ENCODE peak calls at places on chromosomes 16 and 17, in ten cellular contexts. O, B, V, J, K, Z, X, E, P and A are unnamed samples.

GRCh38 chr17:42608692-42609181 is 437 bp downstream of the RETREG3 start:
- DNase-seq in O (no peak), B (peak), V (peak), J (no peak), K (no peak), Z (no peak), X (no peak), E (peak), P (no peak), A (no peak)

GRCh38 chr17:40121886-40122465 is at the start of gene MSL1:
- DNase-seq in O (peak), B (peak), V (peak), J (peak), K (peak), Z (no peak), X (no peak), E (peak), P (no peak), A (peak)

GRCh38 chr16:88287219-88287618 is 95.5 kb upstream of the ZNF469 start:
- DNase-seq in O (no peak), B (no peak), V (peak), J (no peak), K (peak), Z (no peak), X (no peak), E (no peak), P (no peak), A (no peak)

GRCh38 chr17:8489841-8490240 is 54.2 kb downstream of the NDEL1 start:
- DNase-seq in O (no peak), B (no peak), V (no peak), J (no peak), K (no peak), Z (no peak), X (no peak), E (no peak), P (no peak), A (no peak)

GRCh38 chr17:75516619-75517276 is 420 bp downstream of the TSEN54 start:
- DNase-seq in O (no peak), B (peak), V (peak), J (peak), K (peak), Z (no peak), X (no peak), E (peak), P (no peak), A (peak)

GRCh38 chr17:83200231-83200699 is 120.9 kb downstream of the METRNL start:
- DNase-seq in O (no peak), B (peak), V (peak), J (no peak), K (peak), Z (no peak), X (no peak), E (peak), P (no peak), A (no peak)

GRCh38 chr17:29597361-29598172 is 4.6 kb downstream of the ANKRD13B start:
- DNase-seq in O (no peak), B (no peak), V (no peak), J (peak), K (no peak), Z (no peak), X (no peak), E (no peak), P (no peak), A (no peak)

GRCh38 chr16:12573300-12573699 is 230.4 kb downstream of the CPPED1 start:
- DNase-seq in O (peak), B (no peak), V (no peak), J (no peak), K (no peak), Z (no peak), X (no peak), E (peak), P (no peak), A (no peak)

GRCh38 chr16:30533146-30533522 is 1.5 kb downstream of the ZNF747 start:
- DNase-seq in O (no peak), B (no peak), V (no peak), J (no peak), K (no peak), Z (no peak), X (no peak), E (peak), P (no peak), A (no peak)

GRCh38 chr17:7147772-7148171 is 31.4 kb downstream of the ASGR1 start:
- DNase-seq in O (no peak), B (no peak), V (no peak), J (no peak), K (no peak), Z (no peak), X (no peak), E (no peak), P (no peak), A (no peak)

GRCh38 chr17:74987909-74988711 is 678 bp downstream of the CDR2L start:
- DNase-seq in O (no peak), B (peak), V (peak), J (peak), K (peak), Z (peak), X (no peak), E (peak), P (peak), A (no peak)

GRCh38 chr17:17542906-17543635 is 46.9 kb upstream of the RASD1 start:
- DNase-seq in O (no peak), B (no peak), V (no peak), J (no peak), K (no peak), Z (no peak), X (no peak), E (no peak), P (no peak), A (no peak)

GRCh38 chr17:41777579-41778188 is 8.8 kb downstream of the JUP start:
- DNase-seq in O (no peak), B (no peak), V (peak), J (peak), K (no peak), Z (peak), X (no peak), E (peak), P (no peak), A (no peak)

GRCh38 chr17:83099570-83100181 is 20.3 kb downstream of the METRNL start:
- DNase-seq in O (no peak), B (no peak), V (peak), J (no peak), K (no peak), Z (no peak), X (no peak), E (no peak), P (no peak), A (no peak)

GRCh38 chr17:80586464-80587228 is 42.0 kb downstream of the RPTOR start:
- DNase-seq in O (no peak), B (peak), V (no peak), J (no peak), K (no peak), Z (peak), X (no peak), E (no peak), P (no peak), A (no peak)

GRCh38 chr16:7456221-7456620 is 123.6 kb downstream of the RBFOX1 start:
- DNase-seq in O (no peak), B (no peak), V (no peak), J (no peak), K (no peak), Z (no peak), X (peak), E (no peak), P (no peak), A (no peak)

GRCh38 chr16:87661561-87661960 is 59.3 kb downstream of the JPH3 start:
- DNase-seq in O (peak), B (peak), V (peak), J (no peak), K (peak), Z (no peak), X (no peak), E (peak), P (peak), A (peak)

GRCh38 chr16:70476272-70477020 is 22.1 kb downstream of the FCSK start:
- DNase-seq in O (peak), B (no peak), V (peak), J (no peak), K (peak), Z (peak), X (no peak), E (no peak), P (peak), A (peak)

GRCh38 chr16:85391175-85391707 is 221.9 kb upstream of the GSE1 start:
- DNase-seq in O (no peak), B (no peak), V (no peak), J (no peak), K (no peak), Z (no peak), X (no peak), E (peak), P (no peak), A (no peak)